ENCODE peak calls at places on chromosomes 3 and 15, in five cellular contexts. M, Z, C, T and O are unnamed samples. For H3K4me1, the result is how much of the 10 kb centered on the place peaks cover.

GRCh38 chr15:31477301-31477700 is 150.7 kb downstream of the KLF13 start:
- DNase-seq in M (no peak), Z (no peak), C (no peak), T (no peak), O (no peak)

GRCh38 chr15:95558131-95558530 is 772.4 kb upstream of the NR2F2 start:
- DNase-seq in M (peak), Z (no peak), C (no peak), T (no peak), O (no peak)

GRCh38 chr3:71876706-71877105 is 91.8 kb upstream of the PROK2 start:
- DNase-seq in M (no peak), Z (no peak), C (no peak), T (no peak), O (no peak)

GRCh38 chr15:49038382-49038781 is 7.9 kb downstream of the SECISBP2L start:
- DNase-seq in M (no peak), Z (no peak), C (no peak), T (no peak), O (no peak)

GRCh38 chr3:14319654-14320182 is 82.7 kb upstream of the SLC6A6 start:
- DNase-seq in M (peak), Z (no peak), C (peak), T (peak), O (no peak)

GRCh38 chr15:74259324-74259712 is 23.2 kb downstream of the CCDC33 start:
- DNase-seq in M (no peak), Z (no peak), C (no peak), T (no peak), O (no peak)

GRCh38 chr3:129834580-129834979 is 58.9 kb downstream of the TMCC1 start:
- DNase-seq in M (no peak), Z (no peak), C (no peak), T (no peak), O (no peak)

GRCh38 chr3:138995706-138996105 is 10.4 kb downstream of the PRR23A start:
- DNase-seq in M (no peak), Z (no peak), C (no peak), T (no peak), O (no peak)

GRCh38 chr3:184235381-184236032 is 6.1 kb downstream of the VWA5B2 start:
- DNase-seq in M (no peak), Z (no peak), C (no peak), T (no peak), O (no peak)

GRCh38 chr15:101138913-101139880 is 112.7 kb downstream of the CHSY1 start:
- DNase-seq in M (peak), Z (no peak), C (no peak), T (no peak), O (no peak)

GRCh38 chr3:88093266-88093665 is 34.2 kb downstream of the ZNF654 start:
- DNase-seq in M (no peak), Z (no peak), C (no peak), T (no peak), O (no peak)

GRCh38 chr3:160951677-160952487 is 153.3 kb downstream of the B3GALNT1 start:
- DNase-seq in M (no peak), Z (no peak), C (no peak), T (no peak), O (no peak)

GRCh38 chr3:94292151-94292550 is 229.3 kb downstream of the NSUN3 start:
- DNase-seq in M (no peak), Z (no peak), C (no peak), T (no peak), O (no peak)

GRCh38 chr15:63915888-63916731 is 82.4 kb upstream of the HERC1 start:
- DNase-seq in M (peak), Z (peak), C (no peak), T (no peak), O (no peak)

GRCh38 chr3:135374571-135374970 is 579.5 kb downstream of the EPHB1 start:
- DNase-seq in M (no peak), Z (no peak), C (no peak), T (no peak), O (no peak)

GRCh38 chr15:41930221-41930866 is 36.5 kb upstream of the SPTBN5 start:
- DNase-seq in M (peak), Z (no peak), C (peak), T (peak), O (no peak)

GRCh38 chr15:57376695-57377477 is 581 bp downstream of the CGNL1 start:
- DNase-seq in M (peak), Z (peak), C (peak), T (peak), O (peak)

DNA sequence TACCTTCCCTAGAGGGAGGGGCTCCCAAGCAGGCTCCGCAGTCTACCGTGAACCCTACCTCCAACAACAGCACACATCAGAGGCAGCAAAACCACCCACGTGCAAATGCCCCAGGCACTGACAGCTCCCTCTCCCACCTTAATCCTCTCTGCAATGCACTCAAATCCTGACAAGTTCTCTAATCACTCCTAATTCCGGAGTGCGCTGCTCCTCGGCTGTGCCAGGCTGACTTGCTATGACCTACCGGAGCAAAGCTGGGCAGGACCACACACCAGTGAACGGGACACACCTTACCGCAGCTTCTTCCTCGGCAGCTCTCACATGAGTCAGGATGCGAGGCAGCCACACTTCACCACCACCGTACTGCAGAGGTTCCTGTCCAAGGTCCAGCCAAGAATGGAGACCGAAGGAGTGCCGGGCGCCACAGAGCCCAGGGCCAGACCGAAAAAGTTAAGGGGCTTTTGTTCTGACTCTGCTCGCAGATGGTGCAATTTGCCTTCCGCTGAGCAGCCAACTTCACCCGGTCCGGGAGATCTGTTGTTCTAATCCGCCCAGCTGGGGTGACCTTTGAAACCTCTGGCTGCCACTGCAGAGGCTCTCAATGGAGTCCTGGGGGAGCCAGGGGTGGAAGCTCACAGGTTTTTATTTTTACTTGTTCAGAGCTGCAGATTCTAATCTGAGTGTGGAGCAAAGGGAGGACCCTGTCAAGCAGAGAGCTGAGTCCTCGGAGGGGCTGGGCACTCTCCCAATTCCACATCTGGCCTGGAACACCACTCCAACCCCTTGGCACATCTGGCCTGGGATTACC is 84.4 kb downstream of the MYLK start:
- DNase-seq in M (peak), Z (peak), C (peak), T (no peak), O (no peak)
- H3K4me3 ChIP-seq in M (no peak), Z (no peak), C (peak), T (no peak), O (no peak)

GRCh38 chr15:93058904-93059427 is 30.0 kb downstream of the RGMA start:
- DNase-seq in M (no peak), Z (no peak), C (no peak), T (no peak), O (no peak)
- H3K4me1 ChIP-seq in M (under half), Z (under half), C (under half), T (under half), O (under half)

GRCh38 chr3:97029972-97030371 is 215.6 kb downstream of the EPHA6 start:
- DNase-seq in M (no peak), Z (no peak), C (no peak), T (no peak), O (no peak)
- TF ChIP-seq POLR2A in M (no peak), Z (no peak), C (no peak), T (no peak), O (no peak)

DNA sequence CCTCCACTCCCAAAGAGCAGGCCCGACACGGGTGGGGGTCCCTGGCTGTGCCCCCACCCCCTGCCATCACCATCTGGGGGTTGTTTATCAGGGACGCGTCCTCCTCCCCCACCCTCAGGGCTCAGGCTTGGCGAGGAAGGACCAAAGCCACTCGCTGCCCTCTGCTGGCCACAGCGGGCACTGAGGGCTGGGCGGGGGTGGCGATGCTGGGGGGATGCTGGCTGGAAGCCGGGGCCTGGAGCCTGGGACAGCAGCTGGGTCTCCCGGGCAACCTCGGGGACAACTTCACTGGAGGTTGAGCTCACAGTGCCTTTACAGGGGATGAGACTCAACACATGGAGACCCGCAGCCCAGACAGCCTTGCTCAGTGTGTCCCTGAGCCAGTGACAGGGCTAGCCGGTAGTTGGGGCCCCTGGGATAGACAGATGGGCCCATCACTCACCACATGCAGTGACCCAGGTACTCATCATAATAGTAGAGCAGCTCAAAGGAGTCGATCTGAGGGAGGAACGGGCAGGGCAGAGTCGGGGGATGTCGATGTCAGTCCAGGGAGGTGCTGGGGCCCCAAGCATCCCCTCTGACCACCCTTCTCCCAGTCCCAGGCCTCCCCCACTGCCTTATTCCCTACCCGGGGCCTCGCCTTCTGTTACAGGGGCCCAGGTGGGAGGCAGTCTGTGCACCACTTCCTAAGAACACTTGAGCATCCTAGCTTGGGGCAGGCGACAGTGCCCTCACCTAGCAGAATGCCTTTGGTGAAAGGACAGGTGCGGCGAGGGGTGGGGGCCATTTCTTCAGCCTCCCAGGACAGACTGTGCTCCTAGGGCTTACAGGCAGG is 5.9 kb upstream of the CALML4 start:
- DNase-seq in M (peak), Z (peak), C (no peak), T (peak), O (peak)
- H3K4me3 ChIP-seq in M (no peak), Z (no peak), C (no peak), T (peak), O (no peak)

GRCh38 chr3:100042144-100042543 is 72.2 kb downstream of the FILIP1L start:
- DNase-seq in M (peak), Z (no peak), C (no peak), T (no peak), O (no peak)
- H3K4me1 ChIP-seq in M (under half), Z (under half), C (under half), T (under half), O (half or more)

GRCh38 chr15:93179072-93179471 is 90.1 kb upstream of the RGMA start:
- DNase-seq in M (no peak), Z (no peak), C (no peak), T (no peak), O (peak)

GRCh38 chr15:93179704-93180103 is 90.7 kb upstream of the RGMA start:
- DNase-seq in M (no peak), Z (no peak), C (no peak), T (no peak), O (no peak)

GRCh38 chr15:93180128-93180527 is 91.1 kb upstream of the RGMA start:
- DNase-seq in M (no peak), Z (no peak), C (no peak), T (no peak), O (no peak)

GRCh38 chr15:93180656-93181055 is 91.6 kb upstream of the RGMA start:
- DNase-seq in M (no peak), Z (no peak), C (no peak), T (no peak), O (no peak)

DNA sequence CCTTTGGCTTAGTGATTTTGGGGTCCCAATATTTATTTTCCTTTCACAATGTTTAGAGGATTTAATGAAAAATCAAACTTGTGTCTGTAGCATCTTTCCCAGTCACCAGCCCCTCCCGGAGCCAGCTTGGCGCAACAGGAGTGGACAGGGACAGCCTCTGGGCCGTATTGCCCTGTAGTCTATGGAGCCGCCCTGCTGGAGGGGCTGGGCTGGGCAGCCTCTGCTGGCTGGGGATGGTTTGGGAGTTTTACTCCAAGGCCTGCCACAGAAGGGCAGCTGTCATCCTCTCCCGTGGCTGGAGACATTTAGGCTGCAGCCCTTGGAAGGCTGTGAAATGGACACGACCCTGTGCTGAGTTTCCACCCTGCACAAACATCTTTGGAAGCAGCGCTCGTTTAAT is 89.4 kb upstream of the RGMA start:
- DNase-seq in M (no peak), Z (no peak), C (no peak), T (no peak), O (no peak)
- TF ChIP-seq POLR2A in M (no peak), Z (no peak), C (no peak), T (no peak), O (no peak)